ENCODE peak calls at places on chromosomes 13 and 19, in nine cellular contexts. One of them, this sample, is unnamed.
A peak's percentile ranks its signal among the peaks of the same experiment; 100 is the strongest.

GRCh38 chr19:40831502-40832430 is 18.5 kb downstream of the CYP2A6 start:
- DNase-seq in ureter: no peak
- DNase-seq in AG09309: peak; percentile 99
- DNase-seq in stimulated activated CD4-positive, alpha-beta T cell treated with anti-CD3 and anti-CD28 coated beads, Interleukin-2, amount 100 ng/mL, for 48 hours: no peak
- DNase-seq in mammary epithelial cell: peak; percentile 81
- DNase-seq in lung: no peak
- DNase-seq in dermis microvascular lymphatic vessel endothelial cell: no peak
- DNase-seq in Calu3: peak; percentile 77
- DNase-seq in thoracic aorta: no peak
- DNase-seq in this sample: no peak

GRCh38 chr13:50152655-50153309 is 137.5 kb downstream of the KCNRG start:
- DNase-seq in Calu3: no peak
- DNase-seq in thoracic aorta: no peak
- DNase-seq in stimulated activated CD4-positive, alpha-beta T cell treated with anti-CD3 and anti-CD28 coated beads, Interleukin-2, amount 100 ng/mL, for 48 hours: no peak
- DNase-seq in ureter: no peak
- DNase-seq in dermis microvascular lymphatic vessel endothelial cell: no peak
- DNase-seq in lung: no peak
- DNase-seq in AG09309: no peak
- DNase-seq in mammary epithelial cell: no peak
- DNase-seq in this sample: no peak

GRCh38 chr19:22595918-22596341 is 38.2 kb upstream of the ZNF492 start:
- DNase-seq in lung: no peak
- DNase-seq in ureter: no peak
- DNase-seq in stimulated activated CD4-positive, alpha-beta T cell treated with anti-CD3 and anti-CD28 coated beads, Interleukin-2, amount 100 ng/mL, for 48 hours: no peak
- DNase-seq in mammary epithelial cell: no peak
- DNase-seq in Calu3: no peak
- DNase-seq in AG09309: no peak
- DNase-seq in thoracic aorta: no peak
- DNase-seq in dermis microvascular lymphatic vessel endothelial cell: no peak
- DNase-seq in this sample: no peak

GRCh38 chr13:27791146-27791900 is 960 bp upstream of the GSX1 start:
- DNase-seq in AG09309: no peak
- DNase-seq in Calu3: no peak
- DNase-seq in stimulated activated CD4-positive, alpha-beta T cell treated with anti-CD3 and anti-CD28 coated beads, Interleukin-2, amount 100 ng/mL, for 48 hours: no peak
- DNase-seq in dermis microvascular lymphatic vessel endothelial cell: no peak
- DNase-seq in thoracic aorta: no peak
- DNase-seq in mammary epithelial cell: no peak
- DNase-seq in lung: no peak
- DNase-seq in ureter: no peak
- DNase-seq in this sample: no peak

GRCh38 chr13:66528139-66528538 is 702.0 kb downstream of the PCDH9 start:
- DNase-seq in lung: no peak
- DNase-seq in dermis microvascular lymphatic vessel endothelial cell: no peak
- DNase-seq in ureter: no peak
- DNase-seq in stimulated activated CD4-positive, alpha-beta T cell treated with anti-CD3 and anti-CD28 coated beads, Interleukin-2, amount 100 ng/mL, for 48 hours: no peak
- DNase-seq in thoracic aorta: no peak
- DNase-seq in AG09309: no peak
- DNase-seq in Calu3: no peak
- DNase-seq in mammary epithelial cell: no peak
- DNase-seq in this sample: no peak

GRCh38 chr13:113045214-113046007 is 60.2 kb upstream of the F7 start:
- DNase-seq in mammary epithelial cell: no peak
- DNase-seq in thoracic aorta: no peak
- DNase-seq in Calu3: no peak
- DNase-seq in dermis microvascular lymphatic vessel endothelial cell: no peak
- DNase-seq in AG09309: no peak
- DNase-seq in lung: no peak
- DNase-seq in ureter: no peak
- DNase-seq in stimulated activated CD4-positive, alpha-beta T cell treated with anti-CD3 and anti-CD28 coated beads, Interleukin-2, amount 100 ng/mL, for 48 hours: no peak
- DNase-seq in this sample: no peak

GRCh38 chr13:64723735-64724134 is 2506.4 kb downstream of the PCDH9 start:
- DNase-seq in thoracic aorta: no peak
- DNase-seq in AG09309: peak; percentile 63
- DNase-seq in stimulated activated CD4-positive, alpha-beta T cell treated with anti-CD3 and anti-CD28 coated beads, Interleukin-2, amount 100 ng/mL, for 48 hours: no peak
- DNase-seq in ureter: no peak
- DNase-seq in dermis microvascular lymphatic vessel endothelial cell: peak; percentile 92
- DNase-seq in mammary epithelial cell: peak; percentile 90
- DNase-seq in lung: no peak
- DNase-seq in Calu3: no peak
- DNase-seq in this sample: no peak

GRCh38 chr19:50537769-50538230 is 24.1 kb upstream of the ASPDH start:
- DNase-seq in AG09309: peak; percentile 28
- DNase-seq in thoracic aorta: no peak
- DNase-seq in dermis microvascular lymphatic vessel endothelial cell: peak; percentile 71
- DNase-seq in Calu3: peak; percentile 92
- DNase-seq in stimulated activated CD4-positive, alpha-beta T cell treated with anti-CD3 and anti-CD28 coated beads, Interleukin-2, amount 100 ng/mL, for 48 hours: peak; percentile 71
- DNase-seq in mammary epithelial cell: peak; percentile 58
- DNase-seq in lung: peak; percentile 62
- DNase-seq in ureter: peak; percentile 62
- DNase-seq in this sample: peak; percentile 75

GRCh38 chr19:13803038-13803437 is 7.8 kb downstream of the ZSWIM4 start:
- DNase-seq in mammary epithelial cell: no peak
- DNase-seq in AG09309: no peak
- DNase-seq in dermis microvascular lymphatic vessel endothelial cell: no peak
- DNase-seq in stimulated activated CD4-positive, alpha-beta T cell treated with anti-CD3 and anti-CD28 coated beads, Interleukin-2, amount 100 ng/mL, for 48 hours: no peak
- DNase-seq in ureter: peak; percentile 79
- DNase-seq in Calu3: peak; percentile 71
- DNase-seq in thoracic aorta: no peak
- DNase-seq in lung: peak; percentile 60
- DNase-seq in this sample: no peak

GRCh38 chr19:33621811-33622504 is at the start of gene CHST8:
- DNase-seq in AG09309: no peak
- DNase-seq in ureter: no peak
- DNase-seq in Calu3: no peak
- DNase-seq in dermis microvascular lymphatic vessel endothelial cell: peak; percentile 4
- DNase-seq in thoracic aorta: no peak
- DNase-seq in lung: no peak
- DNase-seq in mammary epithelial cell: peak; percentile 29
- DNase-seq in stimulated activated CD4-positive, alpha-beta T cell treated with anti-CD3 and anti-CD28 coated beads, Interleukin-2, amount 100 ng/mL, for 48 hours: no peak
- DNase-seq in this sample: no peak

GRCh38 chr19:58380037-58380735 is 644 bp downstream of the ZNF837 start:
- DNase-seq in thoracic aorta: no peak
- DNase-seq in AG09309: no peak
- DNase-seq in lung: no peak
- DNase-seq in stimulated activated CD4-positive, alpha-beta T cell treated with anti-CD3 and anti-CD28 coated beads, Interleukin-2, amount 100 ng/mL, for 48 hours: no peak
- DNase-seq in Calu3: no peak
- DNase-seq in mammary epithelial cell: peak; percentile 19
- DNase-seq in dermis microvascular lymphatic vessel endothelial cell: no peak
- DNase-seq in ureter: peak; percentile 54
- DNase-seq in this sample: no peak

GRCh38 chr13:45796421-45796960 is 55.1 kb downstream of the SIAH3 start:
- DNase-seq in mammary epithelial cell: no peak
- DNase-seq in Calu3: no peak
- DNase-seq in AG09309: no peak
- DNase-seq in thoracic aorta: no peak
- DNase-seq in stimulated activated CD4-positive, alpha-beta T cell treated with anti-CD3 and anti-CD28 coated beads, Interleukin-2, amount 100 ng/mL, for 48 hours: no peak
- DNase-seq in ureter: no peak
- DNase-seq in lung: no peak
- DNase-seq in dermis microvascular lymphatic vessel endothelial cell: no peak
- DNase-seq in this sample: no peak

GRCh38 chr19:5026706-5027273 is 57.9 kb downstream of the KDM4B start:
- DNase-seq in mammary epithelial cell: no peak
- DNase-seq in AG09309: no peak
- DNase-seq in Calu3: no peak
- DNase-seq in lung: no peak
- DNase-seq in dermis microvascular lymphatic vessel endothelial cell: no peak
- DNase-seq in ureter: no peak
- DNase-seq in thoracic aorta: no peak
- DNase-seq in stimulated activated CD4-positive, alpha-beta T cell treated with anti-CD3 and anti-CD28 coated beads, Interleukin-2, amount 100 ng/mL, for 48 hours: no peak
- DNase-seq in this sample: no peak

GRCh38 chr19:15378529-15379082 is 981 bp downstream of the AKAP8 start:
- DNase-seq in dermis microvascular lymphatic vessel endothelial cell: no peak
- DNase-seq in Calu3: peak; percentile 20
- DNase-seq in mammary epithelial cell: peak; percentile 52
- DNase-seq in thoracic aorta: no peak
- DNase-seq in stimulated activated CD4-positive, alpha-beta T cell treated with anti-CD3 and anti-CD28 coated beads, Interleukin-2, amount 100 ng/mL, for 48 hours: peak; percentile 29
- DNase-seq in AG09309: no peak
- DNase-seq in ureter: peak; percentile 64
- DNase-seq in lung: peak; percentile 49
- DNase-seq in this sample: peak; percentile 57

GRCh38 chr19:40804783-40805242 is 5.8 kb downstream of the EGLN2 start:
- DNase-seq in thoracic aorta: no peak
- DNase-seq in AG09309: no peak
- DNase-seq in stimulated activated CD4-positive, alpha-beta T cell treated with anti-CD3 and anti-CD28 coated beads, Interleukin-2, amount 100 ng/mL, for 48 hours: no peak
- DNase-seq in ureter: no peak
- DNase-seq in Calu3: no peak
- DNase-seq in mammary epithelial cell: no peak
- DNase-seq in lung: no peak
- DNase-seq in dermis microvascular lymphatic vessel endothelial cell: no peak
- DNase-seq in this sample: no peak

GRCh38 chr13:98169331-98169730 is 7.7 kb downstream of the RNF113B start:
- DNase-seq in lung: no peak
- DNase-seq in mammary epithelial cell: no peak
- DNase-seq in Calu3: no peak
- DNase-seq in AG09309: no peak
- DNase-seq in stimulated activated CD4-positive, alpha-beta T cell treated with anti-CD3 and anti-CD28 coated beads, Interleukin-2, amount 100 ng/mL, for 48 hours: no peak
- DNase-seq in dermis microvascular lymphatic vessel endothelial cell: no peak
- DNase-seq in thoracic aorta: no peak
- DNase-seq in ureter: no peak
- DNase-seq in this sample: no peak

GRCh38 chr13:108830916-108831315 is 201.5 kb downstream of the MYO16 start:
- DNase-seq in AG09309: no peak
- DNase-seq in Calu3: no peak
- DNase-seq in lung: no peak
- DNase-seq in mammary epithelial cell: no peak
- DNase-seq in stimulated activated CD4-positive, alpha-beta T cell treated with anti-CD3 and anti-CD28 coated beads, Interleukin-2, amount 100 ng/mL, for 48 hours: no peak
- DNase-seq in thoracic aorta: no peak
- DNase-seq in dermis microvascular lymphatic vessel endothelial cell: no peak
- DNase-seq in ureter: no peak
- DNase-seq in this sample: no peak

This sample was measured in activated T-cell treated with anti-CD3 and anti-CD28 coated beads, Interleukin-2, amount 50 U/mL, for 72 hours.